ENCODE peak calls at places on chromosomes 7 and 10, in seven cellular contexts. Y is stomach, V is sigmoid colon, P is HCT116, F is endothelial cell of umbilical vein, E is GM23338, A is HL-60. W is an unnamed sample.
A peak's percentile ranks its signal among the peaks of the same experiment; 100 is the strongest.

GRCh38 chr7:44291733-44292395 is 33.5 kb downstream of the CAMK2B start:
- DNase-seq in Y (peak; percentile 11), V (no peak), P (no peak), F (no peak), E (no peak), A (no peak), W (peak; percentile 14)

GRCh38 chr7:80729586-80730320 is 91.3 kb downstream of the CD36 start:
- DNase-seq in Y (no peak), V (no peak), P (no peak), F (no peak), E (no peak), A (no peak), W (no peak)

GRCh38 chr10:97298223-97298571 is 5.8 kb upstream of the ARHGAP19 start:
- DNase-seq in Y (no peak), V (no peak), P (no peak), F (no peak), E (no peak), A (no peak), W (no peak)

GRCh38 chr10:110802551-110803238 is 69.0 kb upstream of the PDCD4 start:
- DNase-seq in Y (peak; percentile 71), V (peak; percentile 84), P (no peak), F (peak; percentile 79), E (no peak), A (no peak), W (peak; percentile 80)

GRCh38 chr7:99623091-99623693 is 6.4 kb downstream of the ZSCAN25 start:
- DNase-seq in Y (no peak), V (no peak), P (no peak), F (no peak), E (no peak), A (no peak), W (no peak)

GRCh38 chr10:80465839-80466590 is 11.9 kb downstream of the TSPAN14 start:
- DNase-seq in Y (no peak), V (no peak), P (no peak), F (no peak), E (no peak), A (no peak), W (peak; percentile 49)

GRCh38 chr10:129161184-129161583 is 305.9 kb upstream of the MGMT start:
- DNase-seq in Y (no peak), V (no peak), P (no peak), F (peak; percentile 2), E (peak; percentile 91), A (no peak), W (no peak)

GRCh38 chr7:4612939-4613841 is 68.9 kb upstream of the FOXK1 start:
- DNase-seq in Y (no peak), V (peak; percentile 72), P (no peak), F (peak; percentile 60), E (peak; percentile 69), A (no peak), W (peak; percentile 73)

GRCh38 chr10:27783660-27784059 is 38.0 kb upstream of the MKX start:
- DNase-seq in Y (no peak), V (no peak), P (peak; percentile 81), F (peak; percentile 64), E (peak; percentile 79), A (no peak), W (no peak)

GRCh38 chr7:44282601-44283171 is 42.7 kb downstream of the CAMK2B start:
- DNase-seq in Y (no peak), V (peak; percentile 39), P (no peak), F (no peak), E (no peak), A (no peak), W (peak; percentile 63)

GRCh38 chr10:121596668-121597503 is 1.4 kb downstream of the FGFR2 start:
- DNase-seq in Y (peak; percentile 36), V (peak; percentile 85), P (no peak), F (no peak), E (peak; percentile 95), A (no peak), W (no peak)

GRCh38 chr10:83760142-83760541 is 379.2 kb upstream of the GHITM start:
- DNase-seq in Y (no peak), V (no peak), P (no peak), F (no peak), E (peak; percentile 81), A (no peak), W (no peak)

GRCh38 chr10:132365102-132365501 is 31.9 kb upstream of the PWWP2B start:
- DNase-seq in Y (no peak), V (peak; percentile 47), P (no peak), F (no peak), E (no peak), A (no peak), W (peak; percentile 48)

GRCh38 chr10:112775892-112776679 is 174.0 kb upstream of the TCF7L2 start:
- DNase-seq in Y (no peak), V (no peak), P (no peak), F (no peak), E (no peak), A (no peak), W (no peak)

GRCh38 chr10:66180651-66181318 is 745.1 kb upstream of the LRRTM3 start:
- DNase-seq in Y (no peak), V (no peak), P (peak; percentile 47), F (peak; percentile 71), E (peak; percentile 82), A (peak; percentile 28), W (no peak)

GRCh38 chr7:47492720-47493119 is 89.2 kb downstream of the TNS3 start:
- DNase-seq in Y (no peak), V (no peak), P (no peak), F (no peak), E (no peak), A (no peak), W (no peak)

GRCh38 chr7:27647052-27647451 is 15.6 kb downstream of the HIBADH start:
- DNase-seq in Y (no peak), V (no peak), P (peak; percentile 47), F (no peak), E (no peak), A (no peak), W (no peak)

GRCh38 chr10:48523820-48524758 is 80.8 kb downstream of the ARHGAP22 start:
- DNase-seq in Y (peak; percentile 21), V (peak; percentile 61), P (no peak), F (no peak), E (peak; percentile 75), A (no peak), W (peak; percentile 62)

GRCh38 chr7:36198854-36199266 is 45.8 kb downstream of the EEPD1 start:
- DNase-seq in Y (no peak), V (peak; percentile 38), P (no peak), F (no peak), E (no peak), A (no peak), W (no peak)

GRCh38 chr10:84337199-84337598 is 8.8 kb downstream of the CCSER2 start:
- DNase-seq in Y (no peak), V (no peak), P (no peak), F (no peak), E (no peak), A (no peak), W (no peak)

GRCh38 chr7:112160130-112160770 is 45.9 kb downstream of the DOCK4 start:
- DNase-seq in Y (no peak), V (no peak), P (no peak), F (peak; percentile 94), E (no peak), A (no peak), W (no peak)

GRCh38 chr10:79277579-79277978 is 69.7 kb upstream of the PPIF start:
- DNase-seq in Y (no peak), V (no peak), P (no peak), F (no peak), E (no peak), A (no peak), W (no peak)

GRCh38 chr7:40538281-40538680 is 403.5 kb downstream of the SUGCT start:
- DNase-seq in Y (no peak), V (no peak), P (no peak), F (no peak), E (no peak), A (no peak), W (no peak)

GRCh38 chr7:92645531-92646061 is 55.4 kb upstream of the FAM133B start:
- DNase-seq in Y (peak; percentile 37), V (no peak), P (peak; percentile 45), F (peak; percentile 90), E (no peak), A (no peak), W (no peak)

GRCh38 chr10:18681971-18682403 is 22.8 kb downstream of the ARL5B start:
- DNase-seq in Y (no peak), V (no peak), P (no peak), F (no peak), E (no peak), A (no peak), W (no peak)

GRCh38 chr7:12728192-12728538 is 40.7 kb downstream of the ARL4A start:
- DNase-seq in Y (no peak), V (no peak), P (no peak), F (peak; percentile 95), E (no peak), A (no peak), W (no peak)
- TF ChIP-seq POLR2AphosphoS5 in Y (no peak), V (no peak), P (no peak), F (no peak), E (no peak), A (no peak), W (no peak)

GRCh38 chr7:128352138-128352537 is 8.4 kb upstream of the RBM28 start:
- DNase-seq in Y (peak; percentile 77), V (peak; percentile 78), P (no peak), F (peak; percentile 72), E (peak; percentile 95), A (no peak), W (peak; percentile 85)
- TF ChIP-seq CTCF in Y (peak; percentile 71), V (peak; percentile 37), P (no peak), F (peak; percentile 74), E (peak; percentile 87), A (no peak), W (peak; percentile 44)

GRCh38 chr7:39306028-39306570 is 260.1 kb upstream of the YAE1 start:
- DNase-seq in Y (no peak), V (no peak), P (no peak), F (no peak), E (no peak), A (no peak), W (no peak)
- TF ChIP-seq POLR2AphosphoS5 in Y (no peak), V (no peak), P (no peak), F (no peak), E (no peak), A (no peak), W (no peak)

GRCh38 chr10:29797616-29798015 is 162.8 kb upstream of the SVIL start:
- DNase-seq in Y (no peak), V (no peak), P (no peak), F (no peak), E (no peak), A (no peak), W (no peak)
- TF ChIP-seq CTCF in Y (no peak), V (no peak), P (no peak), F (no peak), E (no peak), A (no peak), W (no peak)

DNA sequence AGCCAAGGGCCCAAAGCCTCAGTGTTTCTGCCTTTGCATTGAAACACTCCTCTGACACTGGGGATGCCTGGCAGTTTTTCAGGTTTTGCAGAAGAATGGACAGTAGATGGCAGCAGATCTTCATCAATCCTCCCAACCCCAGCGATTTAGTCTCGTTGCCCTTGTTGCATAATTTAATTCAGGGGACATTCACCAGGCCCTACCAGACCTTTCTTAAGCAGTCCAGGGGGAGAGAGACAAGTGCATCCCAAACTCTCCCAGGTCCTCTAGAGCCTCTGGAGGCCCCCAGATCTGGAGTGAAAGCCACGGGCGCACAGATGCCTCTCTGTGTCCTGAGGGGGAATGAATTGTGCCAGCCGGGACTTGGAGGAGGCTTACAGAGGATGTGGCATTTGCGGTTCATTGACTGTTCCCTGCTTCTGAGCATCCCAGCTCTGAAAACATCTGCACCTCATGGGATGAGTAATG is 29.6 kb downstream of the MINDY4 start:
- DNase-seq in Y (peak; percentile 52), V (peak; percentile 90), P (peak; percentile 29), F (peak; percentile 80), E (peak; percentile 85), A (peak; percentile 37), W (no peak)
- TF ChIP-seq POLR2AphosphoS5 in Y (peak; percentile 27), V (peak; percentile 21), P (no peak), F (no peak), E (no peak), A (no peak), W (no peak)